ENCODE peak calls at places on chromosomes 16 and 17, in four cellular contexts. One of them, this sample, is unnamed.

GRCh38 chr17:7667616-7668406 is 17.1 kb downstream of the ATP1B2 start:
- ATAC-seq in GM12878: no peak
- ATAC-seq in HepG2: no peak
- ATAC-seq in psoas muscle: no peak
- ATAC-seq in this sample: no peak

GRCh38 chr17:61235821-61236197 is 163.8 kb upstream of the TBX2 start:
- ATAC-seq in GM12878: no peak
- ATAC-seq in HepG2: peak; percentile 99
- ATAC-seq in psoas muscle: no peak
- ATAC-seq in this sample: no peak

GRCh38 chr17:30505868-30506417 is 28.7 kb downstream of the GOSR1 start:
- ATAC-seq in GM12878: no peak
- ATAC-seq in HepG2: no peak
- ATAC-seq in psoas muscle: no peak
- ATAC-seq in this sample: no peak

GRCh38 chr16:56860226-56861020 is 4.6 kb upstream of the SLC12A3 start:
- ATAC-seq in GM12878: peak; percentile 93
- ATAC-seq in HepG2: peak; percentile 71
- ATAC-seq in psoas muscle: no peak
- ATAC-seq in this sample: no peak

GRCh38 chr17:82659886-82660285 is 11.6 kb upstream of the WDR45B start:
- ATAC-seq in GM12878: no peak
- ATAC-seq in HepG2: no peak
- ATAC-seq in psoas muscle: no peak
- ATAC-seq in this sample: no peak

GRCh38 chr16:70460737-70461261 is 6.4 kb downstream of the FCSK start:
- ATAC-seq in GM12878: peak; percentile 71
- ATAC-seq in HepG2: peak; percentile 48
- ATAC-seq in psoas muscle: peak; percentile 83
- ATAC-seq in this sample: no peak

GRCh38 chr17:67578058-67578457 is 139.7 kb upstream of the NOL11 start:
- ATAC-seq in GM12878: peak; percentile 55
- ATAC-seq in HepG2: no peak
- ATAC-seq in psoas muscle: no peak
- ATAC-seq in this sample: no peak

GRCh38 chr16:1244881-1245280 is 4.4 kb downstream of the TPSAB1 start:
- ATAC-seq in GM12878: no peak
- ATAC-seq in HepG2: no peak
- ATAC-seq in psoas muscle: no peak
- ATAC-seq in this sample: no peak

GRCh38 chr16:17222756-17223411 is 247.9 kb downstream of the XYLT1 start:
- ATAC-seq in GM12878: no peak
- ATAC-seq in HepG2: no peak
- ATAC-seq in psoas muscle: peak; percentile 16
- ATAC-seq in this sample: peak; percentile 12

GRCh38 chr17:70336411-70336810 is 167.1 kb downstream of the KCNJ2 start:
- ATAC-seq in GM12878: no peak
- ATAC-seq in HepG2: no peak
- ATAC-seq in psoas muscle: no peak
- ATAC-seq in this sample: no peak

GRCh38 chr16:67451704-67452435 is 20.9 kb downstream of the HSD11B2 start:
- ATAC-seq in GM12878: no peak
- ATAC-seq in HepG2: no peak
- ATAC-seq in psoas muscle: no peak
- ATAC-seq in this sample: no peak

GRCh38 chr16:28172331-28172730 is 39.4 kb downstream of the XPO6 start:
- ATAC-seq in GM12878: no peak
- ATAC-seq in HepG2: no peak
- ATAC-seq in psoas muscle: no peak
- ATAC-seq in this sample: no peak

GRCh38 chr17:81813371-81813684 is 9.4 kb downstream of the GCGR start:
- ATAC-seq in GM12878: no peak
- ATAC-seq in HepG2: no peak
- ATAC-seq in psoas muscle: no peak
- ATAC-seq in this sample: no peak

DNA sequence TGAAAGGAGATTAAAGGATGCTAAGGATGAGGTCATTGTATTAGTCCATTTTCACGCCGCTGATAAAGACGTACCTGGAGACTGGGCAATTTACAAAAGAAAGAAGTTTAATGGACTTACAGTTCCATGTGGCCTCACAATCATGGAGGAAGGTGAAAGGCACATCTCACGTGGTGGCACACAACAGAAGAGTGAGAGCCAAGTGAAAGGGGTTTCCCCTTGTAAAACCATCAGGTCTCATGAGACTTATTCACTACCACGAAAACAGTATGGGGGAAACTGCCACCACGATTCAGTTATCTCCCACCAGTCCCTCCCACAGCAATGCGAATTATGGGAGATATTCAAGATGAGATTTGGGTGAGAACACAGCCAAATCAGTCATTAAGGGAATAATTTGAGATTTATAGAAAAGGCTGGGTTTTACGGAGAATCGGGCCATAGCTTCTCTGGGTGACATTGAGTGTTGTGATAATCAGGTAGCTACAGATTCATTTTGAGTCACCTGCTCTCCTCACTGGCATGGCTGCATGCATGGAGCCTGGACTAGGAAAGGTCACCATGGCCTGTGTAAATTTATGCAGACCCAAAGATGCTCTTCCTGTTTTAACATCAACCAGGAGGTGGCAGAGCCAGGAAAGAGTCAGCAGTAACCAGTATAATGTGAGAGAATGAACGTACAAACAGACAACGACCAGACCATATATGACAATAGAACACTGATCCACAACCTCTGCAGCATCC is 40.5 kb upstream of the DYNLRB2 start:
- ATAC-seq in GM12878: no peak
- ATAC-seq in HepG2: no peak
- ATAC-seq in psoas muscle: no peak
- ATAC-seq in this sample: no peak
- TF ChIP-seq CTCF in GM12878: no peak
- TF ChIP-seq CTCF in HepG2: no peak
- TF ChIP-seq CTCF in psoas muscle: no peak
- TF ChIP-seq CTCF in this sample: no peak

GRCh38 chr16:88681084-88681680 is 5.1 kb downstream of the SNAI3 start:
- ATAC-seq in GM12878: peak; percentile 75
- ATAC-seq in HepG2: peak; percentile 67
- ATAC-seq in psoas muscle: peak; percentile 26
- ATAC-seq in this sample: no peak
- TF ChIP-seq CTCF in GM12878: peak; percentile 71
- TF ChIP-seq CTCF in HepG2: peak; percentile 94
- TF ChIP-seq CTCF in psoas muscle: peak; percentile 46
- TF ChIP-seq CTCF in this sample: no peak

GRCh38 chr16:15609286-15609649 is 33.7 kb downstream of the MARF1 start:
- ATAC-seq in GM12878: no peak
- ATAC-seq in HepG2: no peak
- ATAC-seq in psoas muscle: no peak
- ATAC-seq in this sample: no peak

GRCh38 chr16:15606521-15607220 is 36.3 kb downstream of the MARF1 start:
- ATAC-seq in GM12878: no peak
- ATAC-seq in HepG2: no peak
- ATAC-seq in psoas muscle: no peak
- ATAC-seq in this sample: no peak

GRCh38 chr16:15607700-15608396 is 35.1 kb downstream of the MARF1 start:
- ATAC-seq in GM12878: no peak
- ATAC-seq in HepG2: peak; percentile 67
- ATAC-seq in psoas muscle: peak; percentile 92
- ATAC-seq in this sample: peak; percentile 89

GRCh38 chr16:15610369-15610871 is 32.5 kb downstream of the MARF1 start:
- ATAC-seq in GM12878: no peak
- ATAC-seq in HepG2: peak; percentile 84
- ATAC-seq in psoas muscle: peak; percentile 43
- ATAC-seq in this sample: no peak

GRCh38 chr16:15608398-15609285 is 34.3 kb downstream of the MARF1 start:
- ATAC-seq in GM12878: no peak
- ATAC-seq in HepG2: peak; percentile 41
- ATAC-seq in psoas muscle: peak; percentile 59
- ATAC-seq in this sample: no peak
- TF ChIP-seq CTCF in GM12878: no peak
- TF ChIP-seq CTCF in HepG2: peak; percentile 70
- TF ChIP-seq CTCF in psoas muscle: no peak
- TF ChIP-seq CTCF in this sample: no peak

DNA sequence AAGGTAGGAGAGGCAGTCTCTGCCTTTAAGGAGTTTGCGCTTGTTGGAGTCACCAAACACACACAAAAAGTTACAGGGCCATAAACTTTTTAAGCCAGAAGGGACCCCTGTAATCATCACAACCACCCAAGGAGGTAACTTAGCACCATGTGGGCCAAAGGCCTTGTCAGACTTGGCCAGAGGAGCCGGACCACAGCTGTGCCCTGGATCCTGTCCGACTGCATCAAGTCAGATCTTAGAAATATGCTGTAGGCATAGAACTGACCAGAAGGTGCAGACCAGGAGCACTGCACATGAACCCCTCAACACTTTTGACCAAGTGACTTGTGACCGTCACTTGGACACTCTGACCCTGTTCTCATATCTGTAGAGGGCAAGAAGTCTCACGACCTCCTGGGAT is 9.8 kb downstream of the AXIN2 start:
- ATAC-seq in GM12878: no peak
- ATAC-seq in HepG2: no peak
- ATAC-seq in psoas muscle: peak; percentile 37
- ATAC-seq in this sample: no peak
- TF ChIP-seq CTCF in GM12878: no peak
- TF ChIP-seq CTCF in HepG2: no peak
- TF ChIP-seq CTCF in psoas muscle: no peak
- TF ChIP-seq CTCF in this sample: no peak

DNA sequence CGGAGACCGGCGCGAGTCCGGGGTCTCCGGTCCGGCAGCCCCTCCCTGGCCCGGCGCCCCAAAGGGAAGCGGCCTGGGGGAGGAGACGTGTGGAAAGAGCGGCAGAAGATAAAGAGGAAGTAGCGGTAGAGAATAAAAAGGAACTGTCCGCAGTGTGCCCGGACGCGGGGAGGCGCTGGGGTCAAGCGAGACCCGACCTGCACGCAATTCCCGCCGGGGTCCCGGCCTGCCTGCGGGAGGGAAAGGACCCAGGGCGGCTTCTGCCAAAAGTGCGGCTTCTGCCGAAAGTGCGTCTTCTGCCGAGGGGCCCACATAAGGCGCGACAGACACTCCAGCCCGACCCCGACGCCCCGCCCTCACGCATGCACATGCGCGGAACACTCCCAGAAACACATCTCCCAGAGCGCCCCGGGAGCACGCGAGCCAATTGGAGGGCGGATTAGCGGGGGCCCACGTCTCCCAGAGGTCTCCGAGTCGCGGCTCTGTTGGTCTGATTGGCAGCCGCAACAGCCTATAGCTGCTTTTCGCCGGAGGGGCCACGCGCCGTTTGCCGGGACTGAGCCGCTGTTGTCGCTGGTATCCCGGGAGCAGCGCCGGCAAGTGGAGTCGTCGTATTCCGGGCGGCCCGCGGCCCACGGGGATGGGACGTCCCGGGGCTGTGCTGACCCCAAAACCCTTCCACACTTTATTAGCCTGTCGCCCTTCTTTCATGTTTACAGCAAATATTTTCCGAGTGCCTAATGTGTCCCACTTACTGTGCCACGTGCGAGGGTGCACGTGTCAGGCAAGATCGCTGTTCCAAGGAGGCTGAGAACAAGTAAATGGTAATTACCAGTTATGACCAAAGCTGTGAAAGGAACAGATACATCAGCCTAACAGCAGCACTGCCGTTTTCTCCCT is 8.0 kb upstream of the MEFV start:
- ATAC-seq in GM12878: peak; percentile 96
- ATAC-seq in HepG2: peak; percentile 92
- ATAC-seq in psoas muscle: peak; percentile 97
- ATAC-seq in this sample: peak; percentile 94
- TF ChIP-seq CTCF in GM12878: peak; percentile 44
- TF ChIP-seq CTCF in HepG2: peak; percentile 56
- TF ChIP-seq CTCF in psoas muscle: peak; percentile 5
- TF ChIP-seq CTCF in this sample: peak; percentile 43

This sample was measured in gastroesophageal sphincter.